ENCODE peak calls at places on chromosome 2, in four cellular contexts. R is GM12878, L is H1, Q is K562. V is an unnamed sample.

GRCh38 chr2:55134316-55134706 is 84.1 kb upstream of the RTN4 start:
- DNase-seq in R (no peak), Q (no peak), L (no peak), V (no peak)

GRCh38 chr2:24543252-24543651 is 52.2 kb downstream of the NCOA1 start:
- DNase-seq in L (no peak), R (no peak), Q (no peak), V (no peak)

GRCh38 chr2:107133412-107133811 is 247.4 kb upstream of the ST6GAL2 start:
- DNase-seq in R (no peak), L (no peak), Q (no peak), V (no peak)

GRCh38 chr2:60759654-60760053 is 3.6 kb downstream of the PAPOLG start:
- DNase-seq in Q (no peak), L (no peak), R (no peak), V (no peak)

GRCh38 chr2:52745144-52745543 is 1022.5 kb upstream of the CHAC2 start:
- DNase-seq in L (no peak), Q (no peak), R (no peak), V (no peak)

GRCh38 chr2:54416166-54416798 is 39.8 kb upstream of the SPTBN1 start:
- DNase-seq in R (no peak), Q (no peak), L (no peak), V (no peak)

GRCh38 chr2:20536619-20537422 is 89.9 kb downstream of the RHOB start:
- DNase-seq in R (no peak), L (no peak), Q (no peak), V (no peak)

GRCh38 chr2:227608469-227609338 is 5.9 kb downstream of the SCYGR3 start:
- DNase-seq in Q (no peak), R (peak), L (no peak), V (no peak)

GRCh38 chr2:100135415-100135814 is 7.0 kb downstream of the AFF3 start:
- DNase-seq in Q (no peak), L (no peak), R (no peak), V (no peak)

GRCh38 chr2:156400704-156401678 is 35.2 kb upstream of the GPD2 start:
- DNase-seq in R (peak), L (peak), Q (peak), V (peak)

GRCh38 chr2:219104107-219105050 is 43.7 kb upstream of the IHH start:
- DNase-seq in L (peak), R (no peak), Q (peak), V (peak)

DNA sequence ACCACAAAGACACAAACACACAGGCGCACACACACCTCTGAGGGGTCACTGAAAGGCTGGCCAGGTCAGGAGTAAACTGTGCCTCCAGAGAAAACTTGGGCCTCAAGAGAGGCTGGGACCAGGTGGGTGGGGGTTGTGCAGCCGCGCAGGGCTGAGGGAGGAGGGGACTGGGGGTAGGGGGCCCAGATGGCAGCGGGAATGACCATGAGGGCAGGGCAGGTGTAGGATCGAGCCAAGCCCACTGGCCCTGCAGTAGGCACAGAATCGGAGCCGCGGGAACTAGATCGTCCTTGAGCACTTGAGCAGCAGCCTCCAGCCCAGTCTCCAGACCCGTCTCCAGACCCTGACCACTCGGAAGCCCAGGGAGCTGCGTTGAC is 36.8 kb downstream of the ANKMY1 start:
- DNase-seq in R (no peak), Q (no peak), L (no peak), V (no peak)
- TF ChIP-seq EGR1 in R (no peak), Q (no peak), L (no peak), V (no peak)

GRCh38 chr2:96509114-96509846 is 4.1 kb upstream of the NEURL3 start:
- DNase-seq in R (peak), L (peak), Q (peak), V (peak)
- TF ChIP-seq EGR1 in R (no peak), L (no peak), Q (no peak), V (no peak)

GRCh38 chr2:69156624-69157023 is 143.6 kb downstream of the ANTXR1 start:
- DNase-seq in Q (no peak), L (no peak), R (no peak), V (no peak)

GRCh38 chr2:69157441-69157840 is 144.5 kb downstream of the ANTXR1 start:
- DNase-seq in L (no peak), R (no peak), Q (no peak), V (no peak)

GRCh38 chr2:69163109-69163508 is 150.1 kb downstream of the ANTXR1 start:
- DNase-seq in L (no peak), R (peak), Q (no peak), V (peak)

GRCh38 chr2:69162121-69162520 is 149.1 kb downstream of the ANTXR1 start:
- DNase-seq in R (no peak), L (no peak), Q (no peak), V (no peak)

DNA sequence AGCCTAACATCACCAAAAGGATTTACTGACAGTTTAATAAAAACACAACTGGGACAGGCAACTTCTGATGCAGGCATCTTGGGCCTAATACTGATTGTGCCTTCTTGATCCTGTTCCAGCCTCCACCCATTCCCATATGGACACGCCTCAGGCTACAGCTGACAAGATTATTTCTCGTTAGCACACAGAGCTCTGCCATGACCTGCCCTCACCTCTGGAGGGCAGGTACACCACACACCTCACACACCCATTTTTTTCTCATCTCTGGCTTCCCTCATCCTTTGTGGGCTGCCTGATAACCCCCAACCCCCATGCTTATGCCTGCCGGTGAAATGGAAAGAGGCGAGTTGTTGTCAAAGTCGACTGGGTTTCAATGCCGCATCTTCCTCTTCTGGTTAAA is 147.0 kb downstream of the ANTXR1 start:
- DNase-seq in R (no peak), L (peak), Q (no peak), V (no peak)
- TF ChIP-seq EGR1 in R (no peak), L (no peak), Q (no peak), V (no peak)

DNA sequence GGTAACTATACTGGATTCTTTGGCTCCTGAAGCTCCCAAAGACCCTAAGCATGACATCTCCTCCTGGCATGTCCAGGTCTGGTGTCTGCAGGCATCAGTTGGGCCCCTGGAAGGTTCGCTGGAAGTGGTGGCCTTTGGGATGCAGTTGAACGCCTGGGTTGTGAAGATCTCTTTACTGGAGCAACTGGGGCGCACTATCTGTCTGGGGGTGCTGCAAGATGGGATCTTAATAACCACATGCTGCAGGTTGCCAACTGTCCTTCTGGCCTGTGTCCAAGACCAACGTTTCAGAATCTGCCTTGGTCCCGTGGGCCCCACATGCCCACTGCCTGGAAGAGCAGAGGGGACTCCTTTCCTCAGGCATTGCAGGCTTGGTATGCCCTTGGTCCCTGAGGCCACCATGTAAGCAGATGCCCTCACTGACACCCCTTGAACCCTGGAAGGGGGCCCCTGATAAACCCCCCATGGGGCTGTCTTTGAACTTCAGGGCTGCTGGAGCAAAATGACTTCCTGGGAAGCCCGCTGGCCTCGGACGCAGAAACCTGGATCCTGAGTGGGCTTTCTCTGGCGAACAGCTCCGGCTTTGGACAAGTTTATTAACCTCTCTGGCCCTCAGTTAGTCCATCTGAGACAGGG is 101.9 kb downstream of the TWIST2 start:
- DNase-seq in L (no peak), Q (no peak), R (no peak), V (no peak)
- TF ChIP-seq EGR1 in L (no peak), Q (no peak), R (no peak), V (no peak)

GRCh38 chr2:9753276-9753600 is 90.0 kb upstream of the TAF1B start:
- DNase-seq in Q (peak), L (no peak), R (peak), V (peak)
- TF ChIP-seq EGR1 in Q (no peak), L (no peak), R (no peak), V (no peak)

GRCh38 chr2:206873426-206873825 is 65.9 kb upstream of the CPO start:
- DNase-seq in R (no peak), L (no peak), Q (no peak), V (no peak)
- TF ChIP-seq EGR1 in R (no peak), L (no peak), Q (no peak), V (no peak)

GRCh38 chr2:12169721-12170120 is 423.3 kb downstream of the LPIN1 start:
- DNase-seq in L (no peak), Q (no peak), R (no peak), V (no peak)

GRCh38 chr2:12170151-12170550 is 423.7 kb downstream of the LPIN1 start:
- DNase-seq in L (no peak), R (no peak), Q (no peak), V (no peak)

GRCh38 chr2:12168354-12169059 is 422.1 kb downstream of the LPIN1 start:
- DNase-seq in R (no peak), Q (no peak), L (no peak), V (no peak)

GRCh38 chr2:12169060-12169406 is 422.6 kb downstream of the LPIN1 start:
- DNase-seq in L (no peak), R (no peak), Q (peak), V (no peak)

GRCh38 chr2:12167525-12168317 is 421.3 kb downstream of the LPIN1 start:
- DNase-seq in L (peak), R (no peak), Q (peak), V (no peak)
- TF ChIP-seq EGR1 in L (no peak), R (no peak), Q (no peak), V (no peak)

GRCh38 chr2:172829229-172829628 is 93.6 kb downstream of the RAPGEF4 start:
- DNase-seq in L (no peak), R (no peak), Q (no peak), V (no peak)
- TF ChIP-seq EGR1 in L (no peak), R (no peak), Q (no peak), V (no peak)

DNA sequence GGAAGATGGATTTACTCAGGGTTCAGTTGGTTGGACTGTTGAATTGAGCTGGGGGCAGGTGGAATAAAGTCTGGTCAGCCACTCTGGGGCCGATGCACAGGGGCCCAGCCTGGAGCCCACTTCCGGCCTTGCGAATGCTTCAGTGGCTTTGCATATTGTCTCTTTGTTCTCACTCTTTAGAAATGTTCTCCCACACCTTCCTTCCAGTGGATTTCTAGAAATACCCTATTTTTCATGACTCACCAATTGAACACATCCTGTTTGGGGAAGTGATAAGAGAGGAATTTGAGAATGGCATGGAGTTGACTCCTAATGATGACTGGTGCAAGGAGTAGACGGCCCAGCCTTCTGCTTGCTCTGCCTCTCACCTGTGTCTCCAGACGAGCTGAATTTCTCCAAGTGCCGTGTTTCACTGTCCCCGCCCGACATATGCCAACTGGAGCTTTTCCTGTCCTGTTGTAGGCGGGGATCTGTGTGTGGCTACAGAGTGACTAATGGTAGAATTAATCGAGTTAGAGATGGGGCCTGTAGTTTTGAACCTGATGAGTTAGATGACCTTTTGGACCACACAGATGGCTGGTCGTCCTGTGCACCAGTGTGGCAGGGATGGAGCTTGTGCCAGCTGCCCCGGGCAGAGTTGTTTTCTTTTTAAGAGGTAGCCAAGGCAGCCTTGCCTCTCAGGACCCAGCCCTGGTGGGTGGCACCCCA is 28.2 kb downstream of the ASAP2 start:
- DNase-seq in Q (peak), L (no peak), R (no peak), V (peak)
- TF ChIP-seq EGR1 in Q (no peak), L (no peak), R (no peak), V (peak)

DNA sequence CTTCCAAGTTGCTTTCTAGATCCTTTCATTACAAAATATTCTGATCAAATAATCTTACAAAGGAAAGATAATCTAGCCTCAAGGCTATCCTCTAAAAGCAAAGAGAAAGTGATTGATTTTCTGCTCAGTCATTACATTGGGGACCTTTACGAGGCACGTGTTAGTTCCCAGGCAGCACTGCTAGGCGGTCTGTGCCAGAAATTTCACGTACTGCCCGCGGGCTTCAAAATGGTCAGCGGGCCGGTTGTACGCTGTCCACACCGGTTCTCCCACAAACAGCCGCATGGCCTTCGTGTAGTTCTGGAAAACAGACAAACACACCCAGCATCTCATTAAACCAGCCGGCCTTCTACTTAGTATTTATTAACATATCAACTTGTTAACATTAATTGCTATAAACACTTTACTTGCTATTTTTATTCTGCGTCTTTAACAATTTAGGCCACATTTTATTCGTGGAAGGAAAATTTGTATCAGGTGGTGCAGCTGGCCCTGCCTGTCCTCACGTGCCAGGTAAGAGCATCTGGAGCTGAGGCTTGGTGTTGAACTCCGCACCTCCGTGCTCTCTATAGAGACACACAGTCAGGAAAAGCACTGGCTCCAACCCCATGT is 20.4 kb downstream of the ADI1 start:
- DNase-seq in R (no peak), Q (no peak), L (no peak), V (no peak)
- TF ChIP-seq EGR1 in R (no peak), Q (no peak), L (no peak), V (no peak)